ENCODE peak calls at places on chromosomes 11 and 22, in four cellular contexts. O, L, X and F are unnamed samples.

GRCh38 chr22:28917747-28918543 is 34.6 kb downstream of the ZNRF3 start:
- DNase-seq in O (peak), L (no peak), X (no peak), F (no peak)

GRCh38 chr11:86919557-86920210 is 35.5 kb downstream of the FZD4 start:
- DNase-seq in X (no peak), O (no peak), L (no peak), F (no peak)

GRCh38 chr11:12508151-12508740 is 130.9 kb downstream of the PARVA start:
- DNase-seq in X (peak), L (no peak), O (no peak), F (no peak)

GRCh38 chr11:131524186-131524585 is 153.8 kb downstream of the NTM start:
- DNase-seq in L (no peak), O (no peak), X (no peak), F (no peak)

GRCh38 chr11:6604081-6604626 is 580 bp downstream of the ILK start:
- DNase-seq in X (peak), L (peak), O (peak), F (no peak)

GRCh38 chr11:33531743-33532181 is 168.9 kb downstream of the C11orf91 start:
- DNase-seq in O (no peak), X (peak), L (no peak), F (no peak)

GRCh38 chr11:57567210-57567511 is 311 bp downstream of the UBE2L6 start:
- DNase-seq in L (no peak), O (no peak), X (no peak), F (no peak)

GRCh38 chr11:89633125-89633695 is 76.9 kb upstream of the TRIM77 start:
- DNase-seq in O (no peak), L (no peak), X (no peak), F (no peak)

GRCh38 chr22:41638124-41638523 is 17.0 kb downstream of the XRCC6 start:
- DNase-seq in X (no peak), L (no peak), O (no peak), F (no peak)

GRCh38 chr22:17366830-17367229 is 2.4 kb upstream of the CECR2 start:
- DNase-seq in L (no peak), X (peak), O (no peak), F (no peak)

GRCh38 chr11:64455436-64456261 is 96.7 kb downstream of the RPS6KA4 start:
- DNase-seq in X (no peak), L (no peak), O (no peak), F (no peak)

GRCh38 chr11:134386945-134387344 is 25.1 kb downstream of the B3GAT1 start:
- DNase-seq in X (no peak), L (no peak), O (no peak), F (no peak)

GRCh38 chr11:46625406-46625805 is 8.1 kb downstream of the ATG13 start:
- DNase-seq in L (no peak), O (peak), X (no peak), F (no peak)

GRCh38 chr11:21374381-21374780 is 705.0 kb downstream of the NELL1 start:
- DNase-seq in O (no peak), L (no peak), X (no peak), F (no peak)

GRCh38 chr22:48157676-48158075 is 1395.2 kb downstream of the TBC1D22A start:
- DNase-seq in L (no peak), O (no peak), X (no peak), F (no peak)

GRCh38 chr11:66559141-66559861 is 9.1 kb downstream of the CTSF start:
- DNase-seq in O (peak), X (no peak), L (no peak), F (no peak)

GRCh38 chr22:17565986-17566687 is 2.8 kb downstream of the SLC25A18 start:
- DNase-seq in L (no peak), O (no peak), X (no peak), F (peak)

GRCh38 chr11:36257351-36257750 is 31.9 kb downstream of the COMMD9 start:
- DNase-seq in L (no peak), X (peak), O (no peak), F (no peak)

GRCh38 chr11:73838443-73839122 is 38.1 kb downstream of the COA4 start:
- DNase-seq in O (no peak), X (no peak), L (no peak), F (no peak)

GRCh38 chr22:33357894-33358440 is 299.8 kb upstream of the SYN3 start:
- DNase-seq in L (no peak), X (no peak), O (no peak), F (no peak)

GRCh38 chr22:29914165-29914564 is 31.2 kb downstream of the MTMR3 start:
- DNase-seq in L (no peak), O (no peak), X (peak), F (no peak)